ENCODE peak calls at places on chromosomes 12 and 14, in eight cellular contexts. N, D, J, S, F, H, V and E are unnamed samples.

GRCh38 chr14:96249016-96249415 is 7.0 kb upstream of the BDKRB1 start:
- DNase-seq in N (no peak), D (no peak), J (no peak), S (no peak), F (no peak), H (peak; percentile 94), V (no peak), E (no peak)

GRCh38 chr12:1616233-1617066 is 12.6 kb upstream of the WNT5B start:
- DNase-seq in N (no peak), D (no peak), J (no peak), S (no peak), F (no peak), H (no peak), V (no peak), E (no peak)

GRCh38 chr12:58711968-58712367 is 208.3 kb downstream of the LRIG3 start:
- DNase-seq in N (no peak), D (no peak), J (no peak), S (no peak), F (no peak), H (peak; percentile 20), V (no peak), E (no peak)

GRCh38 chr14:94886931-94887330 is 117.0 kb upstream of the GSC start:
- DNase-seq in N (no peak), D (no peak), J (no peak), S (no peak), F (no peak), H (no peak), V (no peak), E (no peak)

GRCh38 chr14:88189040-88189839 is 133.8 kb downstream of the KCNK10 start:
- DNase-seq in N (peak; percentile 47), D (peak; percentile 50), J (peak; percentile 86), S (peak; percentile 72), F (no peak), H (peak; percentile 96), V (peak; percentile 67), E (peak; percentile 71)

GRCh38 chr12:125549836-125550235 is 484.6 kb downstream of the AACS start:
- DNase-seq in N (no peak), D (no peak), J (no peak), S (no peak), F (no peak), H (no peak), V (peak; percentile 16), E (no peak)

GRCh38 chr14:73248294-73248868 is 11.1 kb downstream of the PAPLN start:
- DNase-seq in N (no peak), D (no peak), J (no peak), S (no peak), F (no peak), H (no peak), V (no peak), E (no peak)

GRCh38 chr12:110622582-110622981 is 8.7 kb downstream of the TCTN1 start:
- DNase-seq in N (no peak), D (no peak), J (no peak), S (no peak), F (no peak), H (no peak), V (no peak), E (no peak)